ENCODE peak calls at places on chromosomes 7 and 10, in seven cellular contexts. R is astrocyte of the cerebellum, G is type B pancreatic cell, E is mucosa of descending colon, Y is astrocyte, A is cardiac muscle cell, C is dorsolateral prefrontal cortex. D is an unnamed sample.

GRCh38 chr10:60040003-60040662 is 133.8 kb upstream of the CCDC6 start:
- DNase-seq in E (no peak), Y (no peak), C (no peak), A (no peak), R (no peak), G (no peak), D (no peak)

GRCh38 chr10:112792487-112793196 is 157.4 kb upstream of the TCF7L2 start:
- DNase-seq in Y (peak), E (peak), A (peak), R (no peak), G (no peak), C (no peak), D (no peak)

GRCh38 chr7:32163911-32164310 is 93.7 kb upstream of the PDE1C start:
- DNase-seq in C (no peak), Y (peak), G (no peak), A (peak), R (no peak), E (no peak), D (no peak)

GRCh38 chr10:93468532-93469213 is 13.5 kb downstream of the MYOF start:
- DNase-seq in E (no peak), G (no peak), R (no peak), Y (peak), A (peak), C (no peak), D (no peak)

GRCh38 chr10:77162697-77163096 is 474.9 kb downstream of the KCNMA1 start:
- DNase-seq in C (no peak), Y (peak), G (no peak), E (no peak), A (no peak), R (no peak), D (no peak)

GRCh38 chr10:82742478-82742877 is 867.5 kb downstream of the NRG3 start:
- DNase-seq in C (no peak), E (no peak), A (peak), R (peak), Y (peak), G (no peak), D (no peak)

GRCh38 chr7:739455-739963 is 12.4 kb upstream of the PRKAR1B start:
- DNase-seq in G (no peak), Y (no peak), E (no peak), A (no peak), R (no peak), C (no peak), D (no peak)

GRCh38 chr7:40301486-40302065 is 166.8 kb downstream of the SUGCT start:
- DNase-seq in E (no peak), G (no peak), A (no peak), C (no peak), Y (peak), R (no peak), D (no peak)

GRCh38 chr7:95550546-95550945 is 45.8 kb downstream of the PDK4 start:
- DNase-seq in A (no peak), C (no peak), E (no peak), Y (no peak), G (no peak), R (no peak), D (no peak)

GRCh38 chr10:133461841-133462240 is 8.1 kb downstream of the SCART1 start:
- DNase-seq in R (no peak), E (no peak), A (no peak), G (no peak), Y (no peak), C (no peak), D (no peak)

GRCh38 chr10:26805567-26806245 is 55.1 kb downstream of the ABI1 start:
- DNase-seq in G (no peak), R (no peak), Y (peak), E (no peak), A (no peak), C (no peak), D (no peak)

GRCh38 chr7:50226139-50226538 is 78.4 kb upstream of the IKZF1 start:
- DNase-seq in C (no peak), R (no peak), E (no peak), Y (no peak), A (no peak), G (no peak), D (no peak)

GRCh38 chr7:27546610-27547009 is 116.1 kb downstream of the HIBADH start:
- DNase-seq in A (no peak), C (no peak), E (no peak), Y (no peak), R (no peak), G (no peak), D (no peak)

GRCh38 chr7:2029211-2029905 is 203.4 kb downstream of the MAD1L1 start:
- DNase-seq in E (no peak), A (no peak), G (no peak), C (no peak), R (no peak), Y (no peak), D (no peak)

GRCh38 chr7:30896041-30896440 is 15.6 kb upstream of the AQP1 start:
- DNase-seq in R (no peak), E (no peak), C (no peak), Y (no peak), G (no peak), A (peak), D (no peak)

GRCh38 chr10:86961481-86962091 is 3.2 kb downstream of the SNCG start:
- DNase-seq in A (no peak), C (no peak), R (no peak), E (no peak), Y (no peak), G (no peak), D (no peak)

GRCh38 chr10:36681751-36682633 is 443.4 kb upstream of the ANKRD30A start:
- DNase-seq in R (no peak), C (no peak), E (no peak), Y (peak), G (no peak), A (no peak), D (no peak)

GRCh38 chr7:43700059-43700501 is 29.2 kb downstream of the COA1 start:
- DNase-seq in C (no peak), R (peak), E (no peak), Y (peak), G (no peak), A (peak), D (peak)

GRCh38 chr10:110792476-110792875 is 79.3 kb upstream of the PDCD4 start:
- DNase-seq in R (no peak), Y (no peak), E (no peak), C (no peak), G (no peak), A (no peak), D (no peak)

GRCh38 chr10:37733822-37734221 is 123.6 kb downstream of the ZNF248 start:
- DNase-seq in R (no peak), E (no peak), A (no peak), Y (no peak), G (no peak), C (no peak), D (no peak)

GRCh38 chr10:66378117-66378876 is 547.5 kb upstream of the LRRTM3 start:
- DNase-seq in E (no peak), C (no peak), A (no peak), Y (no peak), R (no peak), G (no peak), D (no peak)

GRCh38 chr10:60032723-60033122 is 126.4 kb upstream of the CCDC6 start:
- DNase-seq in A (peak), E (peak), C (no peak), Y (peak), G (no peak), R (peak), D (peak)

GRCh38 chr7:135193615-135194081 is 17.7 kb downstream of the WDR91 start:
- DNase-seq in E (no peak), R (peak), Y (peak), C (no peak), G (no peak), A (peak), D (no peak)

GRCh38 chr10:76665029-76665428 is 972.6 kb downstream of the KCNMA1 start:
- DNase-seq in R (no peak), Y (no peak), A (no peak), E (no peak), G (no peak), C (no peak), D (no peak)

GRCh38 chr7:51188987-51189386 is 127.6 kb downstream of the COBL start:
- DNase-seq in R (no peak), G (no peak), E (no peak), C (no peak), Y (no peak), A (no peak), D (no peak)

GRCh38 chr7:44581426-44581906 is 565 bp downstream of the TMED4 start:
- DNase-seq in R (no peak), C (no peak), E (peak), Y (no peak), G (no peak), A (peak), D (peak)

DNA sequence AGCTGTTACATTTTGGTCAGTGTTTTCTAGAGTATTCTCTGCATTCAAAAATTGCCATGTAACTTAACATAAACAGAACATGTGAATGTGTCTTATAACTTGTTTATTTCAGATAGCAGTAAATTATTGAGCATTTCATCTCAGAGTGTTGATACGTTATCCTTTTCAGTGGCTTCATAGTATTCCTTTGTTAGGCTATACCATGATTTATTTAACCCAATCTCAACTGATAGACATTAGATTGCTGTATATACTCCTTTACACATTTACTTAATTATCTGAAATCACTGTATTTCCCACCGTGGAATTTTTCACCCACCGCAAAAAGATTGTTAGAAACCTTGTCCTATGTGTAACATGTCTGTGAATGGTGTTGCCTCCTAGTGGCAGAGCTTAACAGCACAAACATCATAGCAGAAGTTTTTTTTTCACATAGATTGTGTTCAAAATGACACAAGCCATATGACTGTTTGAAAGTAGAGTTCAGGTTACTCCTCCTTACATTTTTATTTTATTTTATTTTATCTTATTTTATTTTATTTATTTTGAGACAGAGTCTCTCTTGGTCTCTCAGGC is 21.4 kb downstream of the SLF2 start:
- DNase-seq in Y (no peak), R (no peak), G (no peak), C (no peak), E (peak), A (peak), D (no peak)
- TF ChIP-seq CTCF in Y (peak), R (peak), G (peak), C (peak), E (peak), A (peak), D (peak)

GRCh38 chr7:29841926-29842671 is 35.8 kb downstream of the WIPF3 start:
- DNase-seq in A (no peak), G (no peak), C (no peak), R (no peak), E (no peak), Y (no peak), D (no peak)

GRCh38 chr7:29843106-29843505 is 36.8 kb downstream of the WIPF3 start:
- DNase-seq in Y (no peak), R (no peak), G (no peak), A (no peak), C (no peak), E (no peak), D (no peak)

GRCh38 chr7:29843738-29844137 is 37.4 kb downstream of the WIPF3 start:
- DNase-seq in G (no peak), E (no peak), Y (no peak), R (no peak), C (no peak), A (no peak), D (no peak)

GRCh38 chr7:29839302-29839701 is 33.0 kb downstream of the WIPF3 start:
- DNase-seq in Y (peak), E (peak), C (no peak), A (peak), G (no peak), R (no peak), D (no peak)

DNA sequence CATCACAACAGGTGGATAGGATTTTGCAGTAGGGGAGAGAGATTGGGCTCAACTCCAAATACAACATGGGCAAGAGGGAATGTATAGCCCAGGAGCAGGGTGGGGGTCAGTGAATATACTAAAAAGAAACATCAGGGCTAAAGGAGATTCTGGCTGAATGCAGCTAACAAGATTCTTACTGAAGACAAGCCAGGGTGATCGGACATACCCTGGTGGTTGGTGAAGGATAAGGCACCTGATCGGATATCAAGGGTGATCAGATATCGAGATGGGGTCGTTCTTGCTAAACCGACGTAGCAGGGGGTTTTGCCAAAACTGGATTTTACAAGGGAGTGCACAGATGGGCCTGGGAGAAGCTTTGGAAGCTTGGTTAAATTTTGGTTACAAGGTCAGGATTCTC is 34.4 kb downstream of the WIPF3 start:
- DNase-seq in C (no peak), A (no peak), R (no peak), Y (no peak), G (no peak), E (no peak), D (no peak)
- TF ChIP-seq CTCF in C (no peak), A (no peak), R (no peak), Y (no peak), G (no peak), E (no peak), D (no peak)

GRCh38 chr10:129410688-129411087 is 56.4 kb upstream of the MGMT start:
- DNase-seq in R (no peak), C (no peak), Y (no peak), G (no peak), E (no peak), A (no peak), D (no peak)
- TF ChIP-seq CTCF in R (no peak), C (no peak), Y (no peak), G (no peak), E (no peak), A (no peak), D (no peak)

GRCh38 chr10:52744057-52744819 is 28.3 kb downstream of the MBL2 start:
- DNase-seq in A (no peak), Y (no peak), E (no peak), R (no peak), G (no peak), C (no peak), D (no peak)
- TF ChIP-seq CTCF in A (no peak), Y (no peak), E (no peak), R (no peak), G (no peak), C (no peak), D (no peak)

GRCh38 chr7:20784311-20785210 is 2.1 kb downstream of the SP8 start:
- DNase-seq in Y (no peak), G (peak), A (no peak), C (no peak), E (no peak), R (no peak), D (peak)
- TF ChIP-seq CTCF in Y (no peak), G (peak), A (no peak), C (no peak), E (no peak), R (no peak), D (no peak)

DNA sequence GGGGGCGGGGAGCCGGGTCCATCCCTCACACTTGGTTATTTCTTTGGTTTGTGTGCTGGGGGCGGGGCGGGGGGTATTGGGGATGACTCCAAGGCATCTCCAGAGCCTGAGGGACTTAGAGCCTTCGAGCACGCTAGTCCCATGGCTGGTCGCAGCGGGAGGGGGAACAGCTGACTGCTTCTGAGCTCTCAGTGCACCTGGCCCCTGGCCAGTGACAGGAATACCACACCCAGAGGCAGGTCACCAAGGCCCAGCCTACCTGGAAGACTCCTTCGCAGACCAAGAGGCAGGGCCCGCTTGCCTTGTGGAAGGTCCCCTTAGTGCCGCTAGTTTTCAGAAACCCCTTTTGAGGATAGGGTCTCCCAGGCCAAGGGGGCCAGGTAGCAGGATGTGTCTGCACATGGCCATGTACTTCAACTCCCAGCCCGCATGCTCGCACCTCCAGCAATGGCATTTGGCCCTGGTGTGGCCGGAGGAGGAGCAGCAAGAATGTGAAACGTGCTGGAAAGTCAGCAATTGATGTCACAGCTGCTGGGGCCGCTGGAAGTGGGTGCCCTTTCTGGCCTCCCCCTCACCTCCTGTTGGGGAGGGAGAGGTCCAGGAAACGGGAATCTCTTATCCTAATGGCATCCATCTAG is 40.3 kb downstream of the AGAP3 start:
- DNase-seq in Y (no peak), A (no peak), E (peak), G (no peak), R (no peak), C (no peak), D (no peak)
- TF ChIP-seq CTCF in Y (no peak), A (no peak), E (no peak), G (no peak), R (no peak), C (no peak), D (no peak)

DNA sequence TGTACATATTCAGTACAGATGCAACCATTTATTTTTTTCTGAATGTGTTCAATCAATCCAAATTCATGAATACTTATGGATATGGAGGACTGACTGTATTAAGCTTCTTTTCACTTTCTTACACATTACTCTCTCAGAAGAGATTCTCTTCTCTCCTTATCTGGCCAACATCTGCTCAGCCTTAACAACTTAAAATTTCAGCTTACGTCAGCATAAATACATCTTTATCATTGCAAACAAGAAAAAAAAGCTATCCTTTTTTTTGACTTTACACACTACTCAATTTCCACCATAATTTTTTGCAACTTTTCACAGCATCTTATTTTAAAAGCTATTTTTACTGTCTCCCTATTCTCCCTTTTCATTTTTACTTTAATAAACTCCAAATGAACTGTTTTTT is 80.9 kb upstream of the POT1 start:
- DNase-seq in R (no peak), A (no peak), G (no peak), C (no peak), Y (no peak), E (no peak), D (no peak)
- TF ChIP-seq CTCF in R (no peak), A (no peak), G (no peak), C (no peak), Y (no peak), E (no peak), D (no peak)

GRCh38 chr10:126262971-126263370 is 125.3 kb downstream of the ADAM12 start:
- DNase-seq in E (no peak), G (no peak), Y (no peak), R (no peak), C (no peak), A (peak), D (no peak)
- TF ChIP-seq CTCF in E (no peak), G (no peak), Y (no peak), R (no peak), C (no peak), A (no peak), D (no peak)

D was measured in GM13977.